ENCODE peak calls at places on chromosome 1, in six cellular contexts. Y is CD4-positive, CD25-positive, alpha-beta regulatory T cell; Q is HCT116; X is NCI-H460; N is T-cell; G is activated CD8-positive, alpha-beta memory T cell treated with anti-CD3 and anti-CD28 coated beads, Interleukin-2, amount 10 ng/mL, durations not matched to agents 7 days and 5 days. Z is an unnamed sample.

GRCh38 chr1:150575072-150575489 is 4.3 kb downstream of the MCL1 start:
- DNase-seq in N (no peak), Y (no peak), X (no peak), G (no peak), Q (no peak), Z (no peak)

GRCh38 chr1:33424610-33425009 is 6.3 kb downstream of the PHC2 start:
- DNase-seq in Q (no peak), G (no peak), Y (no peak), X (no peak), N (no peak), Z (no peak)

GRCh38 chr1:175206687-175207086 is 14.1 kb upstream of the KIAA0040 start:
- DNase-seq in N (no peak), G (no peak), X (no peak), Q (no peak), Y (no peak), Z (no peak)

GRCh38 chr1:113860891-113861290 is 10.6 kb downstream of the PTPN22 start:
- DNase-seq in N (no peak), G (no peak), X (peak), Q (no peak), Y (no peak), Z (no peak)

GRCh38 chr1:114745351-114745750 is 12.4 kb downstream of the CSDE1 start:
- DNase-seq in G (no peak), N (no peak), X (no peak), Y (no peak), Q (no peak), Z (no peak)

GRCh38 chr1:76511226-76511625 is 356.1 kb upstream of the ST6GALNAC5 start:
- DNase-seq in N (no peak), G (no peak), Y (no peak), X (no peak), Q (no peak), Z (no peak)

GRCh38 chr1:228373681-228374571 is 32.7 kb downstream of the TRIM11 start:
- DNase-seq in Y (no peak), Q (no peak), G (no peak), N (no peak), X (no peak), Z (no peak)

GRCh38 chr1:119542492-119542946 is 35.5 kb downstream of the HSD3B1 start:
- DNase-seq in G (no peak), Y (no peak), N (no peak), Q (no peak), X (no peak), Z (peak)

GRCh38 chr1:3373175-3373574 is 81.3 kb upstream of the ARHGEF16 start:
- DNase-seq in G (no peak), Q (no peak), N (no peak), X (no peak), Y (no peak), Z (no peak)

GRCh38 chr1:3886106-3886670 is 13.9 kb downstream of the C1orf174 start:
- DNase-seq in N (no peak), Y (no peak), G (no peak), X (no peak), Q (no peak), Z (no peak)

GRCh38 chr1:90821152-90821792 is 104.2 kb upstream of the BARHL2 start:
- DNase-seq in G (no peak), N (no peak), Q (no peak), Y (no peak), X (no peak), Z (no peak)

GRCh38 chr1:232844791-232845190 is 39.6 kb downstream of the MAP10 start:
- DNase-seq in G (no peak), Y (no peak), Q (no peak), N (no peak), X (no peak), Z (no peak)

GRCh38 chr1:10866314-10867091 is 70.1 kb upstream of the CASZ1 start:
- DNase-seq in G (no peak), X (no peak), Y (no peak), Q (no peak), N (peak), Z (no peak)

GRCh38 chr1:66542314-66542713 is 8.4 kb downstream of the SGIP1 start:
- DNase-seq in Q (no peak), X (no peak), Y (no peak), G (no peak), N (no peak), Z (no peak)

GRCh38 chr1:1163538-1164070 is 10.1 kb upstream of the TTLL10 start:
- DNase-seq in X (no peak), Y (no peak), Q (no peak), G (no peak), N (no peak), Z (peak)

GRCh38 chr1:182635871-182636270 is 31.7 kb upstream of the RGS16 start:
- DNase-seq in N (no peak), X (no peak), G (no peak), Q (no peak), Y (no peak), Z (no peak)

GRCh38 chr1:190949932-190950331 is 472.3 kb upstream of the BRINP3 start:
- DNase-seq in G (no peak), X (no peak), Q (no peak), N (no peak), Y (no peak), Z (no peak)

GRCh38 chr1:233261206-233261605 is 34.3 kb downstream of the PCNX2 start:
- DNase-seq in Q (peak), Y (no peak), G (no peak), N (no peak), X (peak), Z (no peak)

GRCh38 chr1:160618763-160619274 is 28.0 kb downstream of the SLAMF1 start:
- DNase-seq in G (peak), N (peak), Y (peak), X (peak), Q (peak), Z (no peak)

GRCh38 chr1:14946567-14947285 is 206.8 kb upstream of the TMEM51 start:
- DNase-seq in X (no peak), Y (no peak), G (no peak), Q (no peak), N (no peak), Z (no peak)

GRCh38 chr1:240524356-240525071 is 87.4 kb downstream of the GREM2 start:
- DNase-seq in X (no peak), N (no peak), G (no peak), Q (no peak), Y (no peak), Z (no peak)

GRCh38 chr1:224641030-224641429 is 24.9 kb downstream of the CNIH3 start:
- DNase-seq in N (no peak), Q (peak), G (no peak), Y (no peak), X (no peak), Z (no peak)

GRCh38 chr1:179175011-179175934 is 54.2 kb downstream of the ABL2 start:
- DNase-seq in X (peak), Q (no peak), Y (no peak), N (no peak), G (no peak), Z (no peak)

GRCh38 chr1:110565565-110565964 is 40.6 kb downstream of the KCNA2 start:
- DNase-seq in X (no peak), N (no peak), Y (no peak), G (peak), Q (no peak), Z (no peak)

GRCh38 chr1:151513626-151514101 is 2.5 kb downstream of the CGN start:
- DNase-seq in Y (no peak), N (no peak), X (no peak), G (no peak), Q (no peak), Z (peak)

GRCh38 chr1:94974224-94974623 is 47.3 kb upstream of the CNN3 start:
- DNase-seq in Q (no peak), Y (no peak), N (no peak), G (no peak), X (no peak), Z (no peak)

GRCh38 chr1:93595749-93596148 is 85.9 kb downstream of the BCAR3 start:
- DNase-seq in G (no peak), X (no peak), Q (no peak), Y (no peak), N (no peak), Z (no peak)

GRCh38 chr1:46401514-46401913 is 7.4 kb downstream of the FAAH start:
- DNase-seq in Q (no peak), Y (no peak), G (no peak), X (no peak), N (no peak), Z (no peak)

GRCh38 chr1:115507916-115508315 is 133.9 kb upstream of the VANGL1 start:
- DNase-seq in X (no peak), Q (no peak), N (no peak), G (no peak), Y (no peak), Z (no peak)

GRCh38 chr1:226549937-226550670 is 1.5 kb downstream of the STUM start:
- DNase-seq in G (no peak), X (no peak), N (no peak), Y (no peak), Q (peak), Z (peak)